ENCODE peak calls at places on chromosomes 2 and 18, in ten cellular contexts. W, U, P, E, I, B, G, Z, O and N are unnamed samples.

GRCh38 chr2:230286048-230286447 is 40.9 kb upstream of the SP140L start:
- DNase-seq in I (no peak), B (no peak), W (no peak), P (no peak), U (no peak), Z (no peak), G (no peak), E (no peak), O (no peak), N (no peak)

GRCh38 chr2:231104115-231104713 is 20.6 kb downstream of the HTR2B start:
- DNase-seq in P (peak; percentile 11), W (no peak), O (no peak), Z (peak; percentile 65), I (peak; percentile 77), B (peak; percentile 75), E (peak; percentile 75), U (peak; percentile 73), G (peak; percentile 85), N (peak; percentile 44)

GRCh38 chr18:76414936-76415621 is 80.0 kb downstream of the ZNF516 start:
- DNase-seq in Z (no peak), O (no peak), U (no peak), G (peak; percentile 24), I (no peak), E (no peak), W (no peak), B (no peak), P (no peak), N (no peak)

GRCh38 chr2:204343685-204344084 is 201.6 kb upstream of the PARD3B start:
- DNase-seq in Z (no peak), B (no peak), E (no peak), G (no peak), I (no peak), W (no peak), O (no peak), P (no peak), U (no peak), N (no peak)

GRCh38 chr2:42261531-42262195 is 92.5 kb downstream of the EML4 start:
- DNase-seq in O (no peak), B (no peak), U (no peak), E (no peak), W (no peak), I (no peak), P (no peak), Z (no peak), G (no peak), N (no peak)

GRCh38 chr2:106193491-106193976 is 567 bp downstream of the UXS1 start:
- DNase-seq in I (no peak), G (peak; percentile 67), E (peak; percentile 63), O (no peak), W (no peak), Z (no peak), B (no peak), U (no peak), P (no peak), N (no peak)

GRCh38 chr18:30409120-30409519 is 633.4 kb downstream of the DSC3 start:
- DNase-seq in B (no peak), U (no peak), I (no peak), P (no peak), W (no peak), O (no peak), G (no peak), E (no peak), Z (no peak), N (no peak)

GRCh38 chr2:216648105-216648504 is 14.9 kb downstream of the IGFBP2 start:
- DNase-seq in P (no peak), B (peak; percentile 68), G (no peak), W (no peak), Z (no peak), E (no peak), O (no peak), U (no peak), I (peak; percentile 57), N (no peak)

GRCh38 chr2:140506606-140507005 is 1624.2 kb downstream of the LRP1B start:
- DNase-seq in G (no peak), W (no peak), U (peak; percentile 93), Z (no peak), O (no peak), B (peak; percentile 60), P (no peak), E (no peak), I (peak; percentile 73), N (no peak)

GRCh38 chr2:149463328-149464002 is 124.1 kb downstream of the MMADHC start:
- DNase-seq in I (peak; percentile 5), P (no peak), B (no peak), Z (no peak), E (no peak), U (no peak), O (no peak), W (no peak), G (no peak), N (no peak)

GRCh38 chr2:188078544-188078943 is 213.1 kb upstream of the GULP1 start:
- DNase-seq in W (no peak), O (no peak), G (no peak), E (no peak), I (no peak), Z (no peak), B (no peak), P (no peak), U (no peak), N (no peak)

GRCh38 chr18:64653068-64653467 is 504.2 kb upstream of the LINC00305 start:
- DNase-seq in O (no peak), W (no peak), E (no peak), U (no peak), G (no peak), I (no peak), P (no peak), Z (no peak), B (no peak), N (no peak)
- TF ChIP-seq CTCF in O (no peak), W (no peak), E (no peak), U (no peak), G (no peak), I (no peak), P (no peak), Z (no peak), B (no peak), N (no peak)

DNA sequence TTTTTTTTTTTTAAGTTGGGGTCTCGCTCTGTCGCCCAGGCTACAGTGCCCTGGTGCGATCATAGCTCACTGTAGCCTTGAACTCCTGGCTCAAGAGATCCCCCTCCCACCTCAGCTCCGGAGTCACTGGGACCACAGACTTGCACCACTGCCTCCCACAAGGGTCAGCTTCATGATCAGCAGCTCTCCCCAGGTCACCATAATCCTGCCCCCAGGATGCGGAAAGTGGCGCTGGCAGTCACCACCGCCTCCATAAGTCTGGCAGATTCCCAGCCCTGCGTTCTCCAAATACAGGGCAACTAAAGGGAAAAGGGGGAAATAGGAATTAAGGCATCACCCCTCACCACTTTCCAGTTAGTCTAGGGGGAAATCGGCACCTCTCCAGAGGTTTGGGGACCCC is 5.2 kb upstream of the ARID5A start:
- DNase-seq in E (no peak), U (no peak), W (no peak), I (no peak), O (peak; percentile 74), B (no peak), Z (peak; percentile 62), P (no peak), G (no peak), N (no peak)
- H3K4me3 ChIP-seq in E (peak overlapping the region; percentile 28), U (no peak overlapping the region), W (peak overlapping the region; percentile 51), I (peak overlapping the region; percentile 56), O (no peak overlapping the region), B (no peak overlapping the region), Z (no peak overlapping the region), P (peak overlapping the region; percentile 62), G (no peak overlapping the region), N (no peak overlapping the region)

GRCh38 chr2:54862742-54863141 is 139.3 kb downstream of the EML6 start:
- DNase-seq in P (no peak), I (no peak), W (no peak), G (no peak), O (no peak), E (no peak), B (no peak), U (no peak), Z (no peak), N (no peak)

GRCh38 chr2:54858021-54858681 is 134.7 kb downstream of the EML6 start:
- DNase-seq in G (no peak), Z (no peak), E (no peak), W (no peak), B (peak; percentile 58), U (peak; percentile 81), O (no peak), P (no peak), I (no peak), N (no peak)

GRCh38 chr2:54862229-54862628 is 138.8 kb downstream of the EML6 start:
- DNase-seq in Z (no peak), O (no peak), P (no peak), G (no peak), E (no peak), W (no peak), I (no peak), U (no peak), B (no peak), N (no peak)

GRCh38 chr2:54859416-54859815 is 136.0 kb downstream of the EML6 start:
- DNase-seq in Z (no peak), W (no peak), I (no peak), G (no peak), U (no peak), P (no peak), O (no peak), B (no peak), E (no peak), N (no peak)

DNA sequence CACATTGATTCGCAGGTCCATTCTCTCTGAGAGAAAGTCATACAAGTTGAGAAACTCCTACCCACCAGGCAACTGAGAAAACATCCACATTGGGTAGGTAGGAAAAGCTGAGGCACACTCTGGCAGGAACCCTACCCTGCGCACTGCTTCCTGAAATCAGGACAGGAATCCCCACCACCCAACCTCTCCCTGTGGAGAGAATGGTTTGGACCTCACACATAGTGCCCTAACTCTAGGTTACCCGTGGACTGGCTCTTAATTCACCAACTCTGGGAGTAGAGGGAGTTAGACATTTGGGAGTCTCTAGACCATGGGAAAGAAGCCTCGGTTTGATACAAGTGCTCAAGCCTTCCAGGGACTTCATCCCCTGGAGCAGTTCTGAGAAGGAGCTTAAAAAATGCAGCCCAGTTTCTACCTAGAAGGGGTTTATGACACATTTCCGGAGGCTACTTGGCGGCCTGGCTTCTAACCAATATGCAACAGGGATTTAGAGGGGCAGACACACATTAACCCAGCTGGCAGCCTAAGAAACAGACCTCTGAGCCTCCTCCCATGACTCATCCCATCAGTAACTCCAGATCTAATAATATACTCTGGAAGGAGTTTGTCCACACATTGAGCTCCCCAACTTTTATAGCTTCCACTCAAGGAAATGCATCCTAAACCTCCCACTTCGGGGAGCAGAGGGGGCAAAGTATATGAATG is 136.7 kb downstream of the EML6 start:
- DNase-seq in P (no peak), E (no peak), U (peak; percentile 60), G (peak; percentile 54), I (peak; percentile 32), B (peak; percentile 89), O (no peak), Z (no peak), W (no peak), N (peak; percentile 53)
- H3K27ac ChIP-seq in P (no peak overlapping the region), E (no peak overlapping the region), U (no peak overlapping the region), G (no peak overlapping the region), I (no peak overlapping the region), B (no peak overlapping the region), O (no peak overlapping the region), Z (no peak overlapping the region), W (no peak overlapping the region), N (no peak overlapping the region)

GRCh38 chr18:79522451-79523220 is 126.9 kb downstream of the NFATC1 start:
- DNase-seq in B (no peak), I (no peak), P (no peak), W (no peak), O (peak; percentile 69), E (peak; percentile 49), G (peak; percentile 89), Z (peak; percentile 15), U (no peak), N (no peak)
- TF ChIP-seq CTCF in B (no peak), I (no peak), P (no peak), W (no peak), O (no peak), E (no peak), G (no peak), Z (no peak), U (no peak), N (no peak)